ENCODE peak calls at places on chromosome 3, in eight cellular contexts. One of them, this sample, is unnamed.
A peak's percentile ranks its signal among the peaks of the same experiment; 100 is the strongest.

GRCh38 chr3:71421820-71422566 is 161.5 kb downstream of the FOXP1 start:
- DNase-seq in IMR-90: no peak
- DNase-seq in kidney: no peak
- DNase-seq in mammary epithelial cell: no peak
- DNase-seq in CD8-positive, alpha-beta T cell: no peak
- DNase-seq in cardiac fibroblast: no peak
- DNase-seq in choroid plexus epithelial cell: no peak
- DNase-seq in lung: no peak
- DNase-seq in this sample: peak; percentile 40

GRCh38 chr3:39064646-39065045 is 12.8 kb downstream of the WDR48 start:
- DNase-seq in IMR-90: peak; percentile 63
- DNase-seq in kidney: no peak
- DNase-seq in mammary epithelial cell: no peak
- DNase-seq in CD8-positive, alpha-beta T cell: no peak
- DNase-seq in cardiac fibroblast: no peak
- DNase-seq in choroid plexus epithelial cell: peak; percentile 45
- DNase-seq in lung: no peak
- DNase-seq in this sample: no peak

GRCh38 chr3:187742351-187743171 is 2.7 kb downstream of the BCL6 start:
- DNase-seq in IMR-90: peak; percentile 45
- DNase-seq in kidney: no peak
- DNase-seq in mammary epithelial cell: peak; percentile 51
- DNase-seq in CD8-positive, alpha-beta T cell: no peak
- DNase-seq in cardiac fibroblast: peak; percentile 52
- DNase-seq in choroid plexus epithelial cell: peak; percentile 61
- DNase-seq in lung: no peak
- DNase-seq in this sample: no peak

GRCh38 chr3:73419179-73419803 is 205.4 kb downstream of the PDZRN3 start:
- DNase-seq in IMR-90: peak; percentile 89
- DNase-seq in kidney: no peak
- DNase-seq in mammary epithelial cell: peak; percentile 40
- DNase-seq in CD8-positive, alpha-beta T cell: no peak
- DNase-seq in cardiac fibroblast: peak; percentile 42
- DNase-seq in choroid plexus epithelial cell: peak; percentile 55
- DNase-seq in lung: no peak
- DNase-seq in this sample: no peak

GRCh38 chr3:193974591-193974990 is 161.4 kb upstream of the HES1 start:
- DNase-seq in IMR-90: peak; percentile 40
- DNase-seq in kidney: no peak
- DNase-seq in mammary epithelial cell: no peak
- DNase-seq in CD8-positive, alpha-beta T cell: no peak
- DNase-seq in cardiac fibroblast: no peak
- DNase-seq in choroid plexus epithelial cell: peak; percentile 23
- DNase-seq in lung: peak; percentile 27
- DNase-seq in this sample: no peak

GRCh38 chr3:185992801-185993467 is 55.1 kb upstream of the TRA2B start:
- DNase-seq in IMR-90: peak; percentile 58
- DNase-seq in kidney: no peak
- DNase-seq in mammary epithelial cell: no peak
- DNase-seq in CD8-positive, alpha-beta T cell: no peak
- DNase-seq in cardiac fibroblast: peak; percentile 35
- DNase-seq in choroid plexus epithelial cell: peak; percentile 86
- DNase-seq in lung: no peak
- DNase-seq in this sample: no peak

GRCh38 chr3:35773398-35773797 is 134.1 kb downstream of the ARPP21 start:
- DNase-seq in IMR-90: no peak
- DNase-seq in kidney: no peak
- DNase-seq in mammary epithelial cell: no peak
- DNase-seq in CD8-positive, alpha-beta T cell: no peak
- DNase-seq in cardiac fibroblast: no peak
- DNase-seq in choroid plexus epithelial cell: no peak
- DNase-seq in lung: no peak
- DNase-seq in this sample: no peak

GRCh38 chr3:149600619-149601018 is 57.2 kb downstream of the WWTR1 start:
- DNase-seq in IMR-90: no peak
- DNase-seq in kidney: no peak
- DNase-seq in mammary epithelial cell: no peak
- DNase-seq in CD8-positive, alpha-beta T cell: no peak
- DNase-seq in cardiac fibroblast: no peak
- DNase-seq in choroid plexus epithelial cell: no peak
- DNase-seq in lung: no peak
- DNase-seq in this sample: no peak

GRCh38 chr3:72665701-72666443 is 182.4 kb downstream of the SHQ1 start:
- DNase-seq in IMR-90: no peak
- DNase-seq in kidney: no peak
- DNase-seq in mammary epithelial cell: peak; percentile 21
- DNase-seq in CD8-positive, alpha-beta T cell: peak; percentile 51
- DNase-seq in cardiac fibroblast: peak; percentile 29
- DNase-seq in choroid plexus epithelial cell: peak; percentile 41
- DNase-seq in lung: peak; percentile 48
- DNase-seq in this sample: no peak

GRCh38 chr3:98657429-98657828 is 64.0 kb upstream of the CPOX start:
- DNase-seq in IMR-90: no peak
- DNase-seq in kidney: peak; percentile 76
- DNase-seq in mammary epithelial cell: peak; percentile 24
- DNase-seq in CD8-positive, alpha-beta T cell: no peak
- DNase-seq in cardiac fibroblast: no peak
- DNase-seq in choroid plexus epithelial cell: peak; percentile 1
- DNase-seq in lung: peak; percentile 52
- DNase-seq in this sample: no peak

GRCh38 chr3:60351481-60351880 is 899.8 kb downstream of the FHIT start:
- DNase-seq in IMR-90: no peak
- DNase-seq in kidney: no peak
- DNase-seq in mammary epithelial cell: no peak
- DNase-seq in CD8-positive, alpha-beta T cell: no peak
- DNase-seq in cardiac fibroblast: no peak
- DNase-seq in choroid plexus epithelial cell: no peak
- DNase-seq in lung: no peak
- DNase-seq in this sample: no peak

GRCh38 chr3:12948371-12948770 is 107.0 kb upstream of the RPL32 start:
- DNase-seq in IMR-90: peak; percentile 34
- DNase-seq in kidney: no peak
- DNase-seq in mammary epithelial cell: peak; percentile 35
- DNase-seq in CD8-positive, alpha-beta T cell: no peak
- DNase-seq in cardiac fibroblast: no peak
- DNase-seq in choroid plexus epithelial cell: peak; percentile 25
- DNase-seq in lung: no peak
- DNase-seq in this sample: no peak

GRCh38 chr3:50008931-50009330 is 69.0 kb downstream of the RBM6 start:
- DNase-seq in IMR-90: peak; percentile 58
- DNase-seq in kidney: no peak
- DNase-seq in mammary epithelial cell: peak; percentile 48
- DNase-seq in CD8-positive, alpha-beta T cell: no peak
- DNase-seq in cardiac fibroblast: peak; percentile 35
- DNase-seq in choroid plexus epithelial cell: peak; percentile 43
- DNase-seq in lung: no peak
- DNase-seq in this sample: no peak

GRCh38 chr3:106609666-106610301 is 741.0 kb upstream of the CBLB start:
- DNase-seq in IMR-90: peak; percentile 93
- DNase-seq in kidney: no peak
- DNase-seq in mammary epithelial cell: peak; percentile 62
- DNase-seq in CD8-positive, alpha-beta T cell: peak; percentile 54
- DNase-seq in cardiac fibroblast: peak; percentile 95
- DNase-seq in choroid plexus epithelial cell: peak; percentile 97
- DNase-seq in lung: peak; percentile 66
- DNase-seq in this sample: peak; percentile 65

GRCh38 chr3:452221-452620 is 255.7 kb downstream of the CHL1 start:
- DNase-seq in IMR-90: no peak
- DNase-seq in kidney: no peak
- DNase-seq in mammary epithelial cell: no peak
- DNase-seq in CD8-positive, alpha-beta T cell: no peak
- DNase-seq in cardiac fibroblast: no peak
- DNase-seq in choroid plexus epithelial cell: no peak
- DNase-seq in lung: no peak
- DNase-seq in this sample: no peak

GRCh38 chr3:117622130-117622841 is 912.7 kb downstream of the TUSC7 start:
- DNase-seq in IMR-90: peak; percentile 95
- DNase-seq in kidney: no peak
- DNase-seq in mammary epithelial cell: no peak
- DNase-seq in CD8-positive, alpha-beta T cell: no peak
- DNase-seq in cardiac fibroblast: peak; percentile 68
- DNase-seq in choroid plexus epithelial cell: peak; percentile 71
- DNase-seq in lung: no peak
- DNase-seq in this sample: no peak

GRCh38 chr3:27905625-27906024 is 183.5 kb upstream of the EOMES start:
- DNase-seq in IMR-90: no peak
- DNase-seq in kidney: no peak
- DNase-seq in mammary epithelial cell: no peak
- DNase-seq in CD8-positive, alpha-beta T cell: no peak
- DNase-seq in cardiac fibroblast: no peak
- DNase-seq in choroid plexus epithelial cell: no peak
- DNase-seq in lung: no peak
- DNase-seq in this sample: no peak

GRCh38 chr3:34067442-34068130 is 269.2 kb downstream of the PDCD6IP start:
- DNase-seq in IMR-90: no peak
- DNase-seq in kidney: no peak
- DNase-seq in mammary epithelial cell: no peak
- DNase-seq in CD8-positive, alpha-beta T cell: no peak
- DNase-seq in cardiac fibroblast: no peak
- DNase-seq in choroid plexus epithelial cell: peak; percentile 10
- DNase-seq in lung: no peak
- DNase-seq in this sample: no peak

GRCh38 chr3:53819163-53819868 is 26.9 kb downstream of the CHDH start:
- DNase-seq in IMR-90: no peak
- DNase-seq in kidney: peak; percentile 30
- DNase-seq in mammary epithelial cell: no peak
- DNase-seq in CD8-positive, alpha-beta T cell: no peak
- DNase-seq in cardiac fibroblast: no peak
- DNase-seq in choroid plexus epithelial cell: no peak
- DNase-seq in lung: no peak
- DNase-seq in this sample: no peak

GRCh38 chr3:24387493-24387892 is 107.2 kb downstream of the THRB start:
- DNase-seq in IMR-90: no peak
- DNase-seq in kidney: no peak
- DNase-seq in mammary epithelial cell: peak; percentile 41
- DNase-seq in CD8-positive, alpha-beta T cell: no peak
- DNase-seq in cardiac fibroblast: peak; percentile 14
- DNase-seq in choroid plexus epithelial cell: peak; percentile 57
- DNase-seq in lung: no peak
- DNase-seq in this sample: no peak

GRCh38 chr3:158845748-158846350 is 44.0 kb downstream of the MFSD1 start:
- DNase-seq in IMR-90: no peak
- DNase-seq in kidney: no peak
- DNase-seq in mammary epithelial cell: no peak
- DNase-seq in CD8-positive, alpha-beta T cell: no peak
- DNase-seq in cardiac fibroblast: peak; percentile 28
- DNase-seq in choroid plexus epithelial cell: peak; percentile 48
- DNase-seq in lung: no peak
- DNase-seq in this sample: no peak

GRCh38 chr3:152282813-152283212 is 14.1 kb downstream of the MBNL1 start:
- DNase-seq in IMR-90: no peak
- DNase-seq in kidney: no peak
- DNase-seq in mammary epithelial cell: no peak
- DNase-seq in CD8-positive, alpha-beta T cell: no peak
- DNase-seq in cardiac fibroblast: no peak
- DNase-seq in choroid plexus epithelial cell: no peak
- DNase-seq in lung: no peak
- DNase-seq in this sample: no peak
- H3K4me3 ChIP-seq in IMR-90: no peak overlapping the region
- H3K4me3 ChIP-seq in kidney: no peak overlapping the region
- H3K4me3 ChIP-seq in mammary epithelial cell: no peak overlapping the region
- H3K4me3 ChIP-seq in CD8-positive, alpha-beta T cell: no peak overlapping the region
- H3K4me3 ChIP-seq in cardiac fibroblast: no peak overlapping the region
- H3K4me3 ChIP-seq in choroid plexus epithelial cell: no peak overlapping the region
- H3K4me3 ChIP-seq in lung: no peak overlapping the region
- H3K4me3 ChIP-seq in this sample: peak overlapping the region; percentile 2

GRCh38 chr3:135516143-135516542 is 449.4 kb upstream of the PPP2R3A start:
- DNase-seq in IMR-90: peak; percentile 41
- DNase-seq in kidney: no peak
- DNase-seq in mammary epithelial cell: no peak
- DNase-seq in CD8-positive, alpha-beta T cell: no peak
- DNase-seq in cardiac fibroblast: no peak
- DNase-seq in choroid plexus epithelial cell: no peak
- DNase-seq in lung: no peak
- DNase-seq in this sample: no peak
- TF ChIP-seq CTCF in IMR-90: peak; percentile 22
- TF ChIP-seq CTCF in kidney: no peak
- TF ChIP-seq CTCF in mammary epithelial cell: no peak
- TF ChIP-seq CTCF in CD8-positive, alpha-beta T cell: no peak
- TF ChIP-seq CTCF in cardiac fibroblast: no peak
- TF ChIP-seq CTCF in choroid plexus epithelial cell: peak; percentile 19
- TF ChIP-seq CTCF in lung: no peak
- TF ChIP-seq CTCF in this sample: peak; percentile 19

GRCh38 chr3:32781211-32781968 is 36.4 kb upstream of the TRIM71 start:
- DNase-seq in IMR-90: peak; percentile 68
- DNase-seq in kidney: peak; percentile 90
- DNase-seq in mammary epithelial cell: peak; percentile 72
- DNase-seq in CD8-positive, alpha-beta T cell: peak; percentile 41
- DNase-seq in cardiac fibroblast: peak; percentile 80
- DNase-seq in choroid plexus epithelial cell: peak; percentile 79
- DNase-seq in lung: peak; percentile 80
- DNase-seq in this sample: peak; percentile 18

GRCh38 chr3:32780735-32781210 is 37.0 kb upstream of the TRIM71 start:
- DNase-seq in IMR-90: peak; percentile 16
- DNase-seq in kidney: peak; percentile 79
- DNase-seq in mammary epithelial cell: no peak
- DNase-seq in CD8-positive, alpha-beta T cell: no peak
- DNase-seq in cardiac fibroblast: peak; percentile 52
- DNase-seq in choroid plexus epithelial cell: peak; percentile 54
- DNase-seq in lung: peak; percentile 51
- DNase-seq in this sample: no peak

GRCh38 chr3:32778389-32778788 is 39.4 kb upstream of the TRIM71 start:
- DNase-seq in IMR-90: no peak
- DNase-seq in kidney: no peak
- DNase-seq in mammary epithelial cell: no peak
- DNase-seq in CD8-positive, alpha-beta T cell: no peak
- DNase-seq in cardiac fibroblast: no peak
- DNase-seq in choroid plexus epithelial cell: no peak
- DNase-seq in lung: no peak
- DNase-seq in this sample: no peak

GRCh38 chr3:32782417-32782816 is 35.4 kb upstream of the TRIM71 start:
- DNase-seq in IMR-90: no peak
- DNase-seq in kidney: no peak
- DNase-seq in mammary epithelial cell: no peak
- DNase-seq in CD8-positive, alpha-beta T cell: no peak
- DNase-seq in cardiac fibroblast: no peak
- DNase-seq in choroid plexus epithelial cell: no peak
- DNase-seq in lung: no peak
- DNase-seq in this sample: no peak

GRCh38 chr3:32780071-32780734 is 37.6 kb upstream of the TRIM71 start:
- DNase-seq in IMR-90: no peak
- DNase-seq in kidney: no peak
- DNase-seq in mammary epithelial cell: no peak
- DNase-seq in CD8-positive, alpha-beta T cell: no peak
- DNase-seq in cardiac fibroblast: no peak
- DNase-seq in choroid plexus epithelial cell: no peak
- DNase-seq in lung: no peak
- DNase-seq in this sample: no peak
- H3K4me3 ChIP-seq in IMR-90: no peak overlapping the region
- H3K4me3 ChIP-seq in kidney: peak overlapping the region; percentile 37
- H3K4me3 ChIP-seq in mammary epithelial cell: no peak overlapping the region
- H3K4me3 ChIP-seq in CD8-positive, alpha-beta T cell: peak overlapping the region; percentile 73
- H3K4me3 ChIP-seq in cardiac fibroblast: no peak overlapping the region
- H3K4me3 ChIP-seq in choroid plexus epithelial cell: peak overlapping the region; percentile 58
- H3K4me3 ChIP-seq in lung: no peak overlapping the region
- H3K4me3 ChIP-seq in this sample: no peak overlapping the region

DNA sequence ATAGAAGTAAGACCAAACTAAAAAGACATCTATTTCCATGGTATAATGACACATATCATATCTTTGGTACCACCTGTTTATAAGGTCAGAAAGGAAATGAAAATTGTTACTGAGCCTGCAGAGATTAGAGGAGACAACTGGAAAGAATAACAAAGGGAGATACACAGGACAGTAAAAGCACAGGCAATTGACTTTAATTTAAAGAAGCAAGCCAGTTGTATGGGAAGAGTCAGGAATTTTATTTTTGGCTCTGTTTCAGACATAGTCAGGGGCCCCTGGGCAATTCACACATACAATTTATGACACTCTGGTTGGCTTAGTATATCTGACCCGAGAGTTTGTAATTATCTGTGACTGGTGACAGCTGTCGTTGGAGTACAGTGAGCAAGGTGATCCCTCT is 591.9 kb upstream of the NECTIN3 start:
- DNase-seq in IMR-90: no peak
- DNase-seq in kidney: no peak
- DNase-seq in mammary epithelial cell: no peak
- DNase-seq in CD8-positive, alpha-beta T cell: no peak
- DNase-seq in cardiac fibroblast: no peak
- DNase-seq in choroid plexus epithelial cell: no peak
- DNase-seq in lung: no peak
- DNase-seq in this sample: no peak
- TF ChIP-seq CTCF in IMR-90: no peak
- TF ChIP-seq CTCF in kidney: no peak
- TF ChIP-seq CTCF in mammary epithelial cell: no peak
- TF ChIP-seq CTCF in CD8-positive, alpha-beta T cell: no peak
- TF ChIP-seq CTCF in cardiac fibroblast: no peak
- TF ChIP-seq CTCF in choroid plexus epithelial cell: no peak
- TF ChIP-seq CTCF in lung: no peak
- TF ChIP-seq CTCF in this sample: no peak

This sample was measured in GM12864.